ENCODE peak calls at places on chromosome 15, in eight cellular contexts. X, D, G, O, E, B, C and V are unnamed samples. For H3K4me1 and H3K27me3, the result is how much of the 10 kb centered on the place peaks cover.

GRCh38 chr15:74027688-74028087 is 33.2 kb downstream of the PML start:
- DNase-seq in X (no peak), D (no peak), G (no peak), O (no peak), E (no peak), B (no peak), C (no peak), V (no peak)

GRCh38 chr15:78804391-78804792 is 6.9 kb downstream of the ADAMTS7 start:
- DNase-seq in X (no peak), D (no peak), G (no peak), O (no peak), E (peak), B (no peak), C (no peak), V (no peak)

GRCh38 chr15:36370735-36371115 is 208.7 kb upstream of the CDIN1 start:
- DNase-seq in X (no peak), D (no peak), G (no peak), O (peak), E (no peak), B (no peak), C (no peak), V (no peak)

GRCh38 chr15:38084289-38084688 is 149.8 kb downstream of the TMCO5A start:
- DNase-seq in X (no peak), D (no peak), G (no peak), O (peak), E (no peak), B (peak), C (no peak), V (no peak)

GRCh38 chr15:40843183-40843884 is 514 bp upstream of the SPINT1 start:
- DNase-seq in X (no peak), D (no peak), G (no peak), O (no peak), E (no peak), B (no peak), C (peak), V (no peak)

GRCh38 chr15:51752918-51753317 is 1.5 kb downstream of the TMOD2 start:
- DNase-seq in X (no peak), D (no peak), G (no peak), O (no peak), E (no peak), B (no peak), C (no peak), V (no peak)

GRCh38 chr15:48459571-48460461 is 128.6 kb downstream of the DUT start:
- DNase-seq in X (no peak), D (no peak), G (no peak), O (peak), E (no peak), B (no peak), C (no peak), V (no peak)

GRCh38 chr15:68211656-68212320 is 6.7 kb upstream of the CALML4 start:
- DNase-seq in X (no peak), D (no peak), G (peak), O (no peak), E (no peak), B (no peak), C (no peak), V (no peak)

GRCh38 chr15:59062985-59063384 is 42.0 kb upstream of the CCNB2 start:
- DNase-seq in X (no peak), D (no peak), G (no peak), O (no peak), E (no peak), B (no peak), C (no peak), V (no peak)

GRCh38 chr15:58447244-58448010 is 15.6 kb downstream of the LIPC start:
- DNase-seq in X (no peak), D (no peak), G (no peak), O (no peak), E (no peak), B (peak), C (no peak), V (no peak)

GRCh38 chr15:29140475-29141172 is 129.0 kb downstream of the NSMCE3 start:
- DNase-seq in X (no peak), D (no peak), G (peak), O (no peak), E (no peak), B (no peak), C (no peak), V (no peak)

GRCh38 chr15:48858401-48858800 is 19.5 kb upstream of the EID1 start:
- DNase-seq in X (no peak), D (no peak), G (no peak), O (no peak), E (no peak), B (no peak), C (no peak), V (no peak)

GRCh38 chr15:26790118-26790517 is 17.3 kb upstream of the GABRB3 start:
- DNase-seq in X (no peak), D (no peak), G (no peak), O (no peak), E (no peak), B (no peak), C (no peak), V (no peak)

GRCh38 chr15:88375234-88375926 is 91.8 kb downstream of the MRPL46 start:
- DNase-seq in X (no peak), D (no peak), G (no peak), O (no peak), E (no peak), B (no peak), C (peak), V (no peak)

GRCh38 chr15:74272812-74273211 is 36.7 kb downstream of the CCDC33 start:
- DNase-seq in X (no peak), D (no peak), G (no peak), O (no peak), E (no peak), B (no peak), C (no peak), V (no peak)

GRCh38 chr15:63003836-63004610 is 38.5 kb upstream of the TPM1 start:
- DNase-seq in X (no peak), D (no peak), G (no peak), O (no peak), E (no peak), B (no peak), C (no peak), V (peak)

GRCh38 chr15:79953951-79954444 is 17.0 kb downstream of the BCL2A1 start:
- DNase-seq in X (no peak), D (no peak), G (no peak), O (no peak), E (no peak), B (no peak), C (no peak), V (no peak)

GRCh38 chr15:100114100-100114499 is 227.7 kb downstream of the ADAMTS17 start:
- DNase-seq in X (no peak), D (no peak), G (peak), O (peak), E (peak), B (peak), C (no peak), V (no peak)

GRCh38 chr15:69434679-69435078 is 17.9 kb upstream of the RPLP1 start:
- DNase-seq in X (no peak), D (no peak), G (no peak), O (no peak), E (no peak), B (no peak), C (no peak), V (no peak)

GRCh38 chr15:77781131-77782051 is 148.7 kb upstream of the LINGO1 start:
- DNase-seq in X (no peak), D (no peak), G (no peak), O (no peak), E (no peak), B (no peak), C (no peak), V (no peak)

GRCh38 chr15:44296625-44297524 is 8.4 kb downstream of the GOLM2 start:
- DNase-seq in X (no peak), D (no peak), G (no peak), O (peak), E (no peak), B (peak), C (peak), V (no peak)

GRCh38 chr15:89958107-89958805 is 42.9 kb upstream of the ZNF710 start:
- DNase-seq in X (peak), D (no peak), G (peak), O (no peak), E (no peak), B (peak), C (no peak), V (no peak)

GRCh38 chr15:44028349-44028748 is 166.7 kb downstream of the FRMD5 start:
- DNase-seq in X (no peak), D (no peak), G (no peak), O (peak), E (no peak), B (no peak), C (no peak), V (no peak)

GRCh38 chr15:57323299-57323805 is 53.0 kb upstream of the CGNL1 start:
- DNase-seq in X (no peak), D (no peak), G (no peak), O (no peak), E (no peak), B (no peak), C (no peak), V (no peak)

GRCh38 chr15:73338058-73338457 is 30.7 kb downstream of the HCN4 start:
- DNase-seq in X (peak), D (no peak), G (no peak), O (no peak), E (no peak), B (peak), C (no peak), V (no peak)

GRCh38 chr15:88834211-88834812 is 31.1 kb downstream of the ACAN start:
- DNase-seq in X (no peak), D (no peak), G (no peak), O (peak), E (peak), B (peak), C (peak), V (no peak)

GRCh38 chr15:25170781-25171110 is 216.0 kb downstream of the SNRPN start:
- DNase-seq in X (peak), D (no peak), G (no peak), O (no peak), E (peak), B (no peak), C (peak), V (no peak)

GRCh38 chr15:34246276-34247010 is 21.6 kb downstream of the EMC4 start:
- DNase-seq in X (no peak), D (no peak), G (no peak), O (no peak), E (no peak), B (no peak), C (no peak), V (no peak)

GRCh38 chr15:69160976-69161877 is 792 bp downstream of the GLCE start:
- DNase-seq in X (peak), D (no peak), G (no peak), O (no peak), E (peak), B (peak), C (peak), V (no peak)

GRCh38 chr15:33083232-33084006 is 111.1 kb downstream of the FMN1 start:
- DNase-seq in X (no peak), D (no peak), G (no peak), O (no peak), E (no peak), B (no peak), C (no peak), V (no peak)

GRCh38 chr15:50765202-50765967 is at the start of gene SPPL2A:
- DNase-seq in X (peak), D (peak), G (peak), O (peak), E (peak), B (peak), C (peak), V (peak)

GRCh38 chr15:62533687-62534086 is 368.6 kb upstream of the C2CD4B start:
- DNase-seq in X (no peak), D (no peak), G (no peak), O (no peak), E (no peak), B (no peak), C (no peak), V (no peak)

GRCh38 chr15:93479679-93480078 is 390.7 kb upstream of the RGMA start:
- DNase-seq in X (no peak), D (no peak), G (no peak), O (no peak), E (peak), B (peak), C (peak), V (peak)

GRCh38 chr15:55253580-55253979 is 36.0 kb downstream of the RAB27A start:
- DNase-seq in X (no peak), D (no peak), G (no peak), O (no peak), E (no peak), B (no peak), C (no peak), V (no peak)

GRCh38 chr15:90681480-90681879 is 35.7 kb upstream of the BLM start:
- DNase-seq in X (no peak), D (no peak), G (no peak), O (peak), E (no peak), B (peak), C (no peak), V (no peak)

GRCh38 chr15:29765234-29765841 is 56.9 kb downstream of the TJP1 start:
- DNase-seq in X (no peak), D (no peak), G (no peak), O (no peak), E (no peak), B (no peak), C (no peak), V (no peak)

GRCh38 chr15:70492240-70493177 is 270.8 kb downstream of the UACA start:
- DNase-seq in X (peak), D (peak), G (peak), O (peak), E (peak), B (peak), C (peak), V (peak)
- H3K4me1 ChIP-seq in X (under half), D (under half), G (under half), O (under half), E (under half), B (under half), C (under half), V (under half)

GRCh38 chr15:101361418-101361817 is 66.4 kb upstream of the SNRPA1 start:
- DNase-seq in X (no peak), D (no peak), G (no peak), O (no peak), E (no peak), B (no peak), C (no peak), V (no peak)
- H3K27ac ChIP-seq in X (no peak), D (no peak), G (peak), O (no peak), E (no peak), B (no peak), C (no peak), V (no peak)

GRCh38 chr15:45434168-45434567 is 55.8 kb upstream of the GATM start:
- DNase-seq in X (no peak), D (no peak), G (no peak), O (no peak), E (no peak), B (no peak), C (no peak), V (no peak)

GRCh38 chr15:45431502-45431901 is 53.2 kb upstream of the GATM start:
- DNase-seq in X (no peak), D (no peak), G (peak), O (no peak), E (no peak), B (peak), C (no peak), V (no peak)

GRCh38 chr15:45427085-45427484 is 48.7 kb upstream of the GATM start:
- DNase-seq in X (no peak), D (no peak), G (no peak), O (no peak), E (no peak), B (no peak), C (no peak), V (no peak)

GRCh38 chr15:45428491-45428890 is 50.1 kb upstream of the GATM start:
- DNase-seq in X (no peak), D (no peak), G (no peak), O (no peak), E (no peak), B (no peak), C (no peak), V (no peak)

DNA sequence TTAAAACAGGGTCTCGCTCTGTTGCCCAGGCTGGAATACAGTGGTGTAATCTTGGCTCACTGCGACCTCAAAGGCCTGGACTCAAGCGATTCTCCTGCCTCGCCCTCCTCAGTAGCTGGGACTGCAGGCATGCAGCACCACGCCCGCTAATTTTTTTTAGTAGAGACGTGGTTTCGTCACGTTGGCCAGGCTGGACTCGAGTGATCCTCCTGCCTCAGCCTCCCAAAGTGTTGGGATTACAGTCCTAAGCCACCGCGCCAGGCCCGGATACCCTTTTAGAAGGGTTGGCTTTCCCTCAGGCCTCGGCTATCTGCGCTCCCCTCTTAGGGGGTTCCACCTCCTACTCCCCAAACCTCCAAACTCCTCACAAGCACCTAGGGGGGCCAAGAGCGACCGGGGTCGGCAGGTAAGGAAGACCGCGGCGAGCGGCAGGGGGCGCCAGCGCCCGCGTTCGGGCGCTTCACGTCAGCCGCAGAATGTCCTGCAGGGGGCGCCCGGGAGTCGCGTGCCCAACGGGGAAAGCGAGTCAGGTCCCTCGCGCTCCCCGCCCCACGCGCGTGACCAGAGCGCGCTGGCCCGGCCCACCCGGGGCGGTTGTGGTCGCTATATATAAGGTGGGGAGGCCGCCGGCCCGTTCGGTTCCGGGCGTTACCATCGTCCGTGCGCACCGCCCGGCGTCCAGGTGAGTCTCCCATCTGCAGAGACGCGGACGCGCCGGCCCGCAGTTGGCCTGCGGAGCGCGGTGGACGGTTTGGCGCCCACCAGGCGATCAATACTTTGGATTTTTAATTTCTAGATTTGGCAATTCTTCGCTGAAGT is 51.8 kb upstream of the GATM start:
- DNase-seq in X (peak), D (peak), G (peak), O (peak), E (peak), B (peak), C (peak), V (no peak)
- H3K27me3 ChIP-seq in X (under half), D (under half), G (under half), O (under half), E (under half), B (under half), C (under half), V (under half)

GRCh38 chr15:64846246-64846645 is 4.5 kb downstream of the PLEKHO2 start:
- DNase-seq in X (no peak), D (no peak), G (no peak), O (no peak), E (no peak), B (no peak), C (no peak), V (no peak)
- H3K4me1 ChIP-seq in X (half or more), D (under half), G (under half), O (under half), E (under half), B (under half), C (under half), V (under half)

GRCh38 chr15:65517866-65518207 is 348 bp upstream of the DPP8 start:
- DNase-seq in X (no peak), D (no peak), G (no peak), O (no peak), E (no peak), B (no peak), C (no peak), V (no peak)
- H3K27ac ChIP-seq in X (peak), D (peak), G (peak), O (no peak), E (no peak), B (peak), C (no peak), V (peak)

GRCh38 chr15:96342611-96343528 is 12.4 kb downstream of the NR2F2 start:
- DNase-seq in X (no peak), D (no peak), G (no peak), O (peak), E (no peak), B (no peak), C (no peak), V (no peak)
- H3K27me3 ChIP-seq in X (under half), D (under half), G (under half), O (under half), E (half or more), B (under half), C (under half), V (under half)